ENCODE peak calls at places on chromosomes 2 and 18, in five cellular contexts. One of them, this sample, is unnamed.

GRCh38 chr2:9803023-9803805 is 40.1 kb upstream of the TAF1B start:
- DNase-seq in mammary epithelial cell: peak; percentile 67
- DNase-seq in OCI-LY7: no peak
- DNase-seq in AG10803: peak; percentile 15
- DNase-seq in cardiac muscle cell: no peak
- DNase-seq in this sample: no peak

GRCh38 chr18:3163968-3164367 is 55.8 kb downstream of the MYOM1 start:
- DNase-seq in mammary epithelial cell: no peak
- DNase-seq in OCI-LY7: no peak
- DNase-seq in AG10803: no peak
- DNase-seq in cardiac muscle cell: no peak
- DNase-seq in this sample: no peak

GRCh38 chr2:238274152-238274865 is 14.1 kb downstream of the PER2 start:
- DNase-seq in mammary epithelial cell: no peak
- DNase-seq in OCI-LY7: no peak
- DNase-seq in AG10803: no peak
- DNase-seq in cardiac muscle cell: no peak
- DNase-seq in this sample: no peak

GRCh38 chr2:47141520-47141919 is 13.6 kb downstream of the STPG4 start:
- DNase-seq in mammary epithelial cell: no peak
- DNase-seq in OCI-LY7: no peak
- DNase-seq in AG10803: no peak
- DNase-seq in cardiac muscle cell: no peak
- DNase-seq in this sample: no peak

GRCh38 chr18:74255022-74255658 is 36.6 kb downstream of the CYB5A start:
- DNase-seq in mammary epithelial cell: peak; percentile 2
- DNase-seq in OCI-LY7: no peak
- DNase-seq in AG10803: peak; percentile 58
- DNase-seq in cardiac muscle cell: no peak
- DNase-seq in this sample: peak; percentile 17

GRCh38 chr18:48290162-48290926 is 118.8 kb downstream of the ZBTB7C start:
- DNase-seq in mammary epithelial cell: peak; percentile 65
- DNase-seq in OCI-LY7: no peak
- DNase-seq in AG10803: no peak
- DNase-seq in cardiac muscle cell: no peak
- DNase-seq in this sample: no peak

GRCh38 chr2:156399950-156400703 is 36.1 kb upstream of the GPD2 start:
- DNase-seq in mammary epithelial cell: peak; percentile 78
- DNase-seq in OCI-LY7: peak; percentile 19
- DNase-seq in AG10803: peak; percentile 83
- DNase-seq in cardiac muscle cell: peak; percentile 81
- DNase-seq in this sample: peak; percentile 77

GRCh38 chr2:16487686-16488085 is 177.9 kb downstream of the CYRIA start:
- DNase-seq in mammary epithelial cell: peak; percentile 21
- DNase-seq in OCI-LY7: no peak
- DNase-seq in AG10803: peak; percentile 43
- DNase-seq in cardiac muscle cell: peak; percentile 62
- DNase-seq in this sample: no peak

GRCh38 chr18:11808001-11808855 is 43.0 kb upstream of the CHMP1B start:
- DNase-seq in mammary epithelial cell: peak; percentile 44
- DNase-seq in OCI-LY7: no peak
- DNase-seq in AG10803: peak; percentile 47
- DNase-seq in cardiac muscle cell: no peak
- DNase-seq in this sample: peak; percentile 11

GRCh38 chr18:10139783-10140410 is 226.1 kb downstream of the VAPA start:
- DNase-seq in mammary epithelial cell: no peak
- DNase-seq in OCI-LY7: no peak
- DNase-seq in AG10803: peak; percentile 80
- DNase-seq in cardiac muscle cell: no peak
- DNase-seq in this sample: peak; percentile 70

GRCh38 chr18:72991379-72991778 is 123.6 kb upstream of the NETO1 start:
- DNase-seq in mammary epithelial cell: no peak
- DNase-seq in OCI-LY7: no peak
- DNase-seq in AG10803: no peak
- DNase-seq in cardiac muscle cell: no peak
- DNase-seq in this sample: no peak

GRCh38 chr2:236852100-236852976 is 233.4 kb upstream of the COPS8 start:
- DNase-seq in mammary epithelial cell: no peak
- DNase-seq in OCI-LY7: no peak
- DNase-seq in AG10803: no peak
- DNase-seq in cardiac muscle cell: no peak
- DNase-seq in this sample: peak; percentile 8

GRCh38 chr2:75424936-75425619 is 135.7 kb downstream of the EVA1A start:
- DNase-seq in mammary epithelial cell: peak; percentile 10
- DNase-seq in OCI-LY7: no peak
- DNase-seq in AG10803: peak; percentile 57
- DNase-seq in cardiac muscle cell: no peak
- DNase-seq in this sample: peak; percentile 4

GRCh38 chr2:88657131-88657530 is 29.9 kb upstream of the EIF2AK3 start:
- DNase-seq in mammary epithelial cell: no peak
- DNase-seq in OCI-LY7: no peak
- DNase-seq in AG10803: no peak
- DNase-seq in cardiac muscle cell: no peak
- DNase-seq in this sample: peak; percentile 48

DNA sequence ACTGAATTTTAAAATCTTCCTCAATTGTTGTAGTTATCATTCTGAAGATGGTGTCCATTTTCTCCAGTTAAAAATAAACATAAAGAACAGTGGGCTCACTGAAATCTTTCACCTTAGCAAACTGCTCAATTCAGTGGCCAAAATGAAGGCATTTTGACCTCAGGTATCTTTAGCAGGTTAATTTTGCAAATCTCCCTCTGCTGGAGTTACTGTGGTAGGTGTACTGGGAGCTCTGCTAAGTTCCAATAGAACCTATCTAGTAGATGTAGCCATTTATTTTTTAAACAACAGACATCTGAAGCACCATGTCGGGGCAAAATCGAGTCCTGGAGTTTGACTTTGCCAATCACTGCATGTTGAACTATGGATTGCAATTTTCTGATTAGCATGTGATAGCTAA is 177.1 kb downstream of the IRS1 start:
- DNase-seq in mammary epithelial cell: no peak
- DNase-seq in OCI-LY7: no peak
- DNase-seq in AG10803: no peak
- DNase-seq in cardiac muscle cell: no peak
- DNase-seq in this sample: no peak
- TF ChIP-seq CTCF in mammary epithelial cell: no peak
- TF ChIP-seq CTCF in OCI-LY7: no peak
- TF ChIP-seq CTCF in AG10803: no peak
- TF ChIP-seq CTCF in cardiac muscle cell: no peak
- TF ChIP-seq CTCF in this sample: no peak

GRCh38 chr18:50279752-50280151 is 1.6 kb downstream of the MBD1 start:
- DNase-seq in mammary epithelial cell: no peak
- DNase-seq in OCI-LY7: no peak
- DNase-seq in AG10803: no peak
- DNase-seq in cardiac muscle cell: no peak
- DNase-seq in this sample: no peak
- H3K4me3 ChIP-seq in mammary epithelial cell: peak overlapping the region; percentile 100
- H3K4me3 ChIP-seq in OCI-LY7: peak overlapping the region; percentile 93
- H3K4me3 ChIP-seq in AG10803: peak overlapping the region; percentile 100
- H3K4me3 ChIP-seq in cardiac muscle cell: peak overlapping the region; percentile 43
- H3K4me3 ChIP-seq in this sample: peak overlapping the region; percentile 75

DNA sequence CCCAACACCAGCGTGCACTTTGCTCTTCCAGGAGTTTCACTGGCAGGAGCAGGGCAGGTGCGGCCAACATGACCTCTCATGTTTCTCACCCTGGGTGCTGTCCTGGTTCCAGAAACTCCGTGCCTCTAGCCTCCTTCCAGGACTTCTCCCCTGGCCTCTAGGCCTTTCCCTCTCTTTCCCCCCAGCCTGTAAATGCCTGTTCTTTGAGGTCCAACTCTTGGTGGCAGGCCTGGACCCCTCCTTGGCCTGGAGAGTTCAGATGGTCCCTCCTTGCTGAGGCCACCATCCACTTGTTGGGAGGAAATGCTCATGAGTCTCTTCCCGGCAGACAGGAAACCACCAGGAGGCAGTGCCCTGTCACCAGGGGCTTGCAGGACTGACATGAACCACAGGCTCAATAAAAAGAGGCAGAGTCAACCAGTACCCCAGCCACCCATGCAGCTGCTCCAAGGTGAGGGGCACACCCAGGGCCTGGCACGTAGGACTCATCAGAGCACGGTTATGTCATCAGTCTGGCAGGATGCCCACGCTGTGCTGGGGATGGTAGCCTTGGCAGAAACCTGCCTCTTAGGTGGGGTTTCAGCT is 1.5 kb downstream of the MALL start:
- DNase-seq in mammary epithelial cell: peak; percentile 62
- DNase-seq in OCI-LY7: no peak
- DNase-seq in AG10803: no peak
- DNase-seq in cardiac muscle cell: no peak
- DNase-seq in this sample: no peak
- TF ChIP-seq CTCF in mammary epithelial cell: peak; percentile 22
- TF ChIP-seq CTCF in OCI-LY7: no peak
- TF ChIP-seq CTCF in AG10803: peak; percentile 26
- TF ChIP-seq CTCF in cardiac muscle cell: peak; percentile 22
- TF ChIP-seq CTCF in this sample: peak; percentile 24

GRCh38 chr2:290090-290722 is 2.3 kb upstream of the ALKAL2 start:
- DNase-seq in mammary epithelial cell: peak; percentile 40
- DNase-seq in OCI-LY7: no peak
- DNase-seq in AG10803: peak; percentile 77
- DNase-seq in cardiac muscle cell: peak; percentile 79
- DNase-seq in this sample: peak; percentile 84
- H3K4me3 ChIP-seq in mammary epithelial cell: peak overlapping the region; percentile 45
- H3K4me3 ChIP-seq in OCI-LY7: no peak overlapping the region
- H3K4me3 ChIP-seq in AG10803: peak overlapping the region; percentile 61
- H3K4me3 ChIP-seq in cardiac muscle cell: peak overlapping the region; percentile 25
- H3K4me3 ChIP-seq in this sample: peak overlapping the region; percentile 55

DNA sequence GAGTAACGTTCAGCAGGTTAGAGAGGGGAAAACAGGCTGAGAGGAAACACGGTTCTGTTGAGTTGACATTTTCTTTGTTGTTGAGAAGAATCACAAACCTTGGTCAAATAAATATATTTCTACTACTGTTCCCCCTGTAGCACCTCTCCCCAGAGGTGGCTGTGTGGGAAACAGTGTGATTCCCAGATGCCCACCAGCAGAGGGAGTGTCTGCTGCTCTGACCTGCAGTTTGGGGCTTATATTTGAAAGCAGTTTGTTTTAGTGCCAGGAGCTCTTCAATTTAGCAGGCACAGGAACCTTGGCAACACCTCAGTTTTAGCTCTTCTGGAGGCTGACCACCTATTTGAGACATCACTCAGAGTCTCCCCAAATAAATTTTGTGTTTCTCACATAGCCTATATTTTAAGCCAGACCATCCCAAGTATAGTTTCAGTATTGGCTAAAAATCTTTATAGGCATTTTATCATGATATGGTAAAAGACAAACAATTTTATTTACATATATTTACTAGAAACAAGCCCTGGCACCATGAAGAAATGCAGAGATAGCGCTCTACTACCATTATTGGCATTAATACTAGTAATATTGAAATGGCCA is 75.7 kb downstream of the PIK3C3 start:
- DNase-seq in mammary epithelial cell: no peak
- DNase-seq in OCI-LY7: peak; percentile 0
- DNase-seq in AG10803: peak; percentile 24
- DNase-seq in cardiac muscle cell: peak; percentile 61
- DNase-seq in this sample: peak; percentile 37
- TF ChIP-seq CTCF in mammary epithelial cell: peak; percentile 61
- TF ChIP-seq CTCF in OCI-LY7: peak; percentile 47
- TF ChIP-seq CTCF in AG10803: peak; percentile 67
- TF ChIP-seq CTCF in cardiac muscle cell: peak; percentile 79
- TF ChIP-seq CTCF in this sample: peak; percentile 80

GRCh38 chr2:85615413-85615728 is 615 bp upstream of the USP39 start:
- DNase-seq in mammary epithelial cell: no peak
- DNase-seq in OCI-LY7: no peak
- DNase-seq in AG10803: no peak
- DNase-seq in cardiac muscle cell: no peak
- DNase-seq in this sample: no peak
- H3K4me3 ChIP-seq in mammary epithelial cell: no peak overlapping the region
- H3K4me3 ChIP-seq in OCI-LY7: peak overlapping the region; percentile 80
- H3K4me3 ChIP-seq in AG10803: no peak overlapping the region
- H3K4me3 ChIP-seq in cardiac muscle cell: no peak overlapping the region
- H3K4me3 ChIP-seq in this sample: no peak overlapping the region

DNA sequence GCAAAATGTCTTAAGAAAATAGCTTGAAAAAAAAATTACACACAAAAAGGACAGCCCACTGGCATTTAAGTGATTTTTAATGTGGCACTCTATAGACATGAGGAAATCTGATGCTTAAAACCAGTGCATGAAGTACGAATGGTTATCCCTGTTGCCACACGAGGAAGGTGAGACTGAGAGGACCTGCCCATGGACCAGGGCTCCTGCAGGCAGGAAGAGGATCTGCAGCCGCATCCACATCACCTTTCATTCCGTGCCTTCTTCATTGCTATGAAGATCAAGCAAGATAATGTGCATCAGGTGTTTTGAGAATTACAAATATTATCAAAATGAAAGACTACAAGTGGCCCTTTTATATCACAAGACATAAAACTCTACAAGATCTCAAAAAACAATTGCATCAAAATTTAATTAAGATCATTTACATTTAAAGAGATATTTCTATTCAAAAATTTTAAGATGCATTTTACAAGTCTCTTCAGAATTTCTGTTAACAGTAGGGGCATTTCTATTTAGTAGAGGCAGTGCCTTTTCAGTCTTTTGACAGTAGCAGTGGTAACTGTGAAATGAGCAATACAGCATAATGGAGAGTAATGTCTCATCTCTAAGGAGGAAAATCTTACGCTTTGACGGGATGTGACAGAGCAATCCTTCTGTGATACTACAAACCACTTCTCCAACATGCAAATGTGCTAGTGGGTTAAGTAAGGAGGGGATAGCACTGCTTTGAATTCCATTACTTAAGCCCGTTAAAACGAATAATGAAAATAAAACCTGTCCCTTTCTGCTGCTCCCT is 83.4 kb downstream of the SLC5A7 start:
- DNase-seq in mammary epithelial cell: no peak
- DNase-seq in OCI-LY7: no peak
- DNase-seq in AG10803: no peak
- DNase-seq in cardiac muscle cell: no peak
- DNase-seq in this sample: no peak
- TF ChIP-seq CTCF in mammary epithelial cell: no peak
- TF ChIP-seq CTCF in OCI-LY7: no peak
- TF ChIP-seq CTCF in AG10803: no peak
- TF ChIP-seq CTCF in cardiac muscle cell: no peak
- TF ChIP-seq CTCF in this sample: no peak

DNA sequence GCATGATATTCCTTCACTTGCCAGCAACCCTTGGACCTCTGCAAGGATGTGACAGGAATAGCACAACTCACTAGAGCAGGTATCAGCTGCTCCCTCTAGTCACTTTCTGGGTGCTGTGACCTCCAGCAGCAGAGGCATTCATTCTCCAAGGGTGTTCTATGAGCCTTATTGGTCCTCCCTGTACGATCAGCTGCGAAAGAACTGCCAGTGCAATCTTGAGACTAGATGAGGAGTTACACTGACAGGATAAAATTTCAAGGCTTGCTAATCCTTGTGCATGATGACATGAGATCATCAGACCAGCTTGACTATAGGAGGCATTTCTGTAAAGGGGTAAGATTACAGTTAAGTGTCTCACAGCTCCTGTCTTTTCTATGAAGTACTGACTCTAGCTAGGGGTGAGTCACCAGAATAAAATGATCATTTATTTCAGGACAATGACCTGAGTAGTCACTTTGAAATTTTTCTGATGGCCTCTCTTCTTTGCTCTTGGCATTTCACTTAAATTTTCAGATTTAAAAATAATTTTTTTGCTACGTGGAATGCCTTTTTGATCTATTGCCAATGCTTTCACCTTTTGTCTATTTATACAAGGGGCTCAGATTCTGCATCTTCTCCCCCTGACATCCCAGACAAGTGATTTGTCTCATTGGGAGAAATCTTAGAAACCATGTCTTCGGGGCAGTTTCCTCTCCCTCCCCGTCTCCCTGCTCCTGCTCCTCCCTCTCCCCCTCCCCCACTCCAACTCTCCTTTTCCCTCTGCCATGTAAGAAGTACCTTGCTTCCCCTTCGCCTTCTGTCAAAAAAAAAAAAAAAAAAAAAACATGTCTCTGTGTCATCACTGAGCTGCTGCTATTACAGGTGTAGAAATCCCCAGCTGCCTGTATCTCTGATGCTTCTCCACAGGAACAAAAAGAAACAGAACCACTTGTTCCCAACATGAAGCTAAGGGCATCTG is 49.2 kb upstream of the FRZB start:
- DNase-seq in mammary epithelial cell: peak; percentile 60
- DNase-seq in OCI-LY7: no peak
- DNase-seq in AG10803: peak; percentile 76
- DNase-seq in cardiac muscle cell: peak; percentile 53
- DNase-seq in this sample: peak; percentile 78
- H3K4me3 ChIP-seq in mammary epithelial cell: no peak overlapping the region
- H3K4me3 ChIP-seq in OCI-LY7: no peak overlapping the region
- H3K4me3 ChIP-seq in AG10803: no peak overlapping the region
- H3K4me3 ChIP-seq in cardiac muscle cell: no peak overlapping the region
- H3K4me3 ChIP-seq in this sample: no peak overlapping the region